ENCODE peak calls at places on chromosomes 5 and 9, in six cellular contexts. V is cardiac muscle cell, E is lower lobe of right lung, P is fibroblast of lung, G is left ventricle myocardium inferior, B is aorta. O is an unnamed sample. For H3K4me1, the result is how much of the 10 kb centered on the place peaks cover.

GRCh38 chr5:14069021-14069420 is 74.1 kb upstream of the TRIO start:
- DNase-seq in V (no peak), E (no peak), B (no peak), G (no peak), P (no peak), O (no peak)

GRCh38 chr9:72113081-72113480 is 36.2 kb upstream of the GDA start:
- DNase-seq in B (no peak), G (no peak), E (no peak), P (no peak), V (no peak), O (no peak)

GRCh38 chr5:122163151-122164069 is 34.1 kb downstream of the ZNF474 start:
- DNase-seq in G (no peak), P (peak), V (no peak), B (peak), E (no peak), O (no peak)

GRCh38 chr9:94922098-94922607 is 195.7 kb downstream of the AOPEP start:
- DNase-seq in P (peak), B (peak), V (no peak), E (peak), G (no peak), O (no peak)

GRCh38 chr5:34639852-34640626 is 16.1 kb upstream of the RAI14 start:
- DNase-seq in P (peak), V (no peak), B (no peak), E (no peak), G (no peak), O (no peak)

GRCh38 chr9:126053913-126054312 is 272.7 kb upstream of the MVB12B start:
- DNase-seq in G (no peak), V (no peak), E (peak), B (no peak), P (no peak), O (peak)

GRCh38 chr5:2253063-2253653 is 370.4 kb upstream of the IRX4 start:
- DNase-seq in B (no peak), E (no peak), G (no peak), V (no peak), P (no peak), O (no peak)

GRCh38 chr5:6752782-6753181 is 39.5 kb downstream of the TENT4A start:
- DNase-seq in V (no peak), B (no peak), G (no peak), P (no peak), E (no peak), O (no peak)

GRCh38 chr5:68710514-68710913 is 383.3 kb upstream of the SLC30A5 start:
- DNase-seq in E (no peak), G (no peak), V (no peak), P (no peak), B (no peak), O (no peak)

GRCh38 chr9:127303830-127304229 is 39.3 kb downstream of the GARNL3 start:
- DNase-seq in B (no peak), G (no peak), E (no peak), P (no peak), V (no peak), O (no peak)

GRCh38 chr9:16485575-16486321 is 384.7 kb downstream of the BNC2 start:
- DNase-seq in B (no peak), P (no peak), E (no peak), G (no peak), V (no peak), O (no peak)

GRCh38 chr9:71361357-71361756 is 239.9 kb upstream of the TRPM3 start:
- DNase-seq in G (no peak), B (no peak), P (no peak), V (no peak), E (no peak), O (no peak)

GRCh38 chr5:38621840-38622513 is 65.5 kb upstream of the LIFR start:
- DNase-seq in V (no peak), E (no peak), P (peak), G (no peak), B (no peak), O (no peak)

GRCh38 chr9:107707915-107708441 is 218.4 kb upstream of the KLF4 start:
- DNase-seq in B (no peak), V (no peak), P (no peak), E (no peak), G (no peak), O (no peak)

GRCh38 chr5:3284506-3284905 is 311.1 kb upstream of the IRX1 start:
- DNase-seq in P (no peak), V (no peak), E (no peak), B (no peak), G (no peak), O (no peak)

GRCh38 chr9:89676281-89676680 is 71.5 kb downstream of the GADD45G start:
- DNase-seq in E (peak), P (no peak), G (peak), V (no peak), B (no peak), O (peak)

GRCh38 chr5:36111238-36111637 is 40.4 kb downstream of the LMBRD2 start:
- DNase-seq in B (no peak), G (no peak), V (no peak), E (no peak), P (no peak), O (no peak)

GRCh38 chr5:61330341-61330878 is 1.6 kb upstream of the ZSWIM6 start:
- DNase-seq in B (peak), P (peak), E (peak), G (peak), V (no peak), O (peak)

GRCh38 chr9:127746959-127747569 is 12.0 kb upstream of the TOR2A start:
- DNase-seq in B (no peak), V (no peak), E (no peak), P (no peak), G (no peak), O (no peak)

GRCh38 chr9:95316794-95317118 is 753 bp downstream of the FANCC start:
- DNase-seq in P (peak), G (peak), B (peak), E (peak), V (peak), O (peak)

GRCh38 chr5:39518516-39518915 is 93.7 kb upstream of the DAB2 start:
- DNase-seq in G (no peak), B (no peak), V (no peak), E (no peak), P (peak), O (no peak)

GRCh38 chr5:95823738-95824609 is 1.4 kb upstream of the GLRX start:
- DNase-seq in P (peak), G (peak), E (peak), B (peak), V (no peak), O (peak)

GRCh38 chr5:51162245-51162644 is 221.0 kb upstream of the ISL1 start:
- DNase-seq in V (no peak), G (no peak), E (no peak), B (no peak), P (no peak), O (no peak)

GRCh38 chr5:179180921-179181645 is 120.9 kb downstream of the ZNF354C start:
- DNase-seq in P (no peak), V (no peak), G (no peak), E (peak), B (peak), O (no peak)

GRCh38 chr5:52015760-52016159 is 632.5 kb downstream of the ISL1 start:
- DNase-seq in P (no peak), G (no peak), V (peak), B (no peak), E (no peak), O (no peak)

GRCh38 chr5:138078006-138078643 is 5.7 kb upstream of the WNT8A start:
- DNase-seq in E (no peak), P (no peak), B (no peak), G (no peak), V (no peak), O (no peak)

GRCh38 chr9:125985142-125985997 is 238.2 kb downstream of the PBX3 start:
- DNase-seq in G (no peak), V (no peak), E (no peak), P (no peak), B (no peak), O (peak)

GRCh38 chr5:90161399-90161798 is 248.2 kb downstream of the CETN3 start:
- DNase-seq in G (peak), P (peak), B (peak), V (peak), E (peak), O (no peak)

DNA sequence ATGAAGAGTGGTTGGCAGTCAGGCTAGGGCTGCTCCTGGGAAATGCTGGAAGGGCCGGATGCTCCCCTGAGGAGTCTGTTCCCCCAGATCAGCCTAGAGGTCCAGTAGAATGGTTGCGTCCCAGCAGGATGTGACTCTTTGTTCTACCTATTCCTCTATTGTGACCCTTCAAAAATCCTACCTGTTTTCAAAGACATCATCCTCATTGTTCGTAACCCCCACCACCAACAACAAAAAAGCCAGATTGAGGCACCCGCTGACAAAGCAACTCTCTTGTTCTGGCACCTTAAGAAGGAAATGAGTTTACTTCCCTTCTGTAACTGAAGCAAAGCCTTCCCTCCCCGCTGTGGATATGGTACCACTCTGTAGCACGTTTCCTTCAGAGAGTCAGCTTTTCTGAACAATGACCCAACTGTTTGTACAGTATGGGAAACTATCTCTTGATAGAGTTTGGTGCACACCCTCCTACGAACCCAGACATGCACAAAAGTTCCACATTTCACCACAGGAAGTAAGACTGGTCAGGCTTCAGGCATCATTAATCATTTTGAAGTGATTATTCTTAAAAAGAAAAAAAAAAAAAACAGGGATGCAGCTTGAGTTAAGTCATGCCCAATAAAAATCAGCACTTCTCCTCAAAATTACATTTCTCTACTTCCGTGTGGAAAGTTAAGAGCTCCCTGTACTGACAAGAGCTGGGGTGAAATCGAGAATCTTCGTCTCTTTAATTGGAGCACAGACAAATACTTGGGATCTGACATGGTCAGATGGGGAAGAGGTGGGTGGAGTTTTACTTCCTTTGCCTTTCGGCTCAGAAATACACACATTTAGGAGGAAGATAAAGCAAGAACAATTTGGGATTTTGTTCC is 207.0 kb downstream of the ENC1 start:
- DNase-seq in B (no peak), E (no peak), V (no peak), P (no peak), G (no peak), O (no peak)
- H3K4me3 ChIP-seq in B (no peak), E (no peak), V (no peak), P (no peak), G (peak), O (peak)

GRCh38 chr9:137301086-137301947 is 754 bp downstream of the NRARP start:
- DNase-seq in G (peak), E (peak), V (peak), P (peak), B (peak), O (peak)

GRCh38 chr9:137303893-137304382 is 1.9 kb upstream of the NRARP start:
- DNase-seq in E (no peak), V (no peak), B (peak), P (no peak), G (no peak), O (peak)

GRCh38 chr9:137303031-137303892 is 1.2 kb upstream of the NRARP start:
- DNase-seq in B (peak), E (peak), V (no peak), G (peak), P (no peak), O (peak)

GRCh38 chr9:137300607-137301085 is 1.4 kb downstream of the NRARP start:
- DNase-seq in P (peak), G (peak), E (no peak), V (peak), B (peak), O (no peak)

DNA sequence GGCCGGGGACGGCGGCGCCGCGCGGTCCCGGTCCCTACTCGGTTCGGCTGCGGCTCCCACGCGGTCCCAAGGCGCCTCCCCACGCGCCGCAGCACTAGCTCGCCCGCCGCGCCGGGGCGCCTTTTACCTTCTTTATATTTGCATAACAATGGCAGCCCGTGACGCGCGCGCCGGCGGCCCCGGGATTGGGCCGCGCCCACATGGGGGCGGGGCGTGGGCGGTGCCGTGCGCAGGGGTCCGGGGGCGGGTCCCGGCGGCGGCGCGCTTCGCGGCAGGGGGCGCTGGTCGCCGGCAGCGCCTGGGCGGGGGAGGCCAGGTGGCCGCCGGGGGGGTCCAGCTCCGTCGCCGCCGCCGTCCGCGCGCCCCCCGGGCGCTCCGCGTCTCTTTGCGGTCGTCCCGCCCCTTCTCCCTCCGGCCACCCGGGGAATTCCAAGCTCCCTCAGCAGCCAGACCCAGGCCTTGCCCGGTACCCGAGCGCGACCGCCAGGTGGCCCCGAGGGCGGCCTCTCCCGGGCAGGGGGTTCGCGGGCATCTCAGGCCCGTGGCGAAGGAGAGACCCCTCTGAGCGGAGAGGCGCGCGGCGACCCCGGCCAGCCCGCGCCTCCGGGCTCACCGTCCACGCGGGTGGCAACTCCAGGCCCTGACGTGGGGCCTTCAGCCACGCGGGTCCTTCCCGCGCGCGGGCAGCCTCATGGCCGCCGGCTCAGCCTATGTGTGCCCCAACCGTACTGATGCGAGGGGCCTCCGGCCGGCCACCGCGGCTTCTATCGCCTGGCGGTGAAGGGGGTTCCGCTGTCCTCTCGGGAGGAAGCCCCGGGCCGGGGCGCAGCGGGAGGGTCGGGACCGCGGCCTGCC is at the start of gene NRARP:
- DNase-seq in G (peak), B (peak), V (peak), E (peak), P (peak), O (peak)
- H3K4me1 ChIP-seq in G (half or more), B (under half), V (under half), E (half or more), P (under half), O (under half)

GRCh38 chr9:114006931-114007691 is 71.0 kb downstream of the AMBP start:
- DNase-seq in E (no peak), B (no peak), P (no peak), V (no peak), G (no peak), O (no peak)

GRCh38 chr9:114011313-114011712 is 66.8 kb downstream of the AMBP start:
- DNase-seq in P (no peak), E (no peak), B (no peak), V (no peak), G (no peak), O (no peak)

GRCh38 chr9:114006155-114006550 is 71.9 kb downstream of the AMBP start:
- DNase-seq in B (no peak), V (no peak), E (no peak), G (no peak), P (no peak), O (no peak)

GRCh38 chr9:114007991-114008666 is 70.0 kb downstream of the AMBP start:
- DNase-seq in P (no peak), E (peak), G (no peak), V (no peak), B (no peak), O (no peak)

GRCh38 chr9:114008667-114009410 is 69.3 kb downstream of the AMBP start:
- DNase-seq in P (no peak), V (no peak), B (no peak), E (no peak), G (no peak), O (no peak)
- H3K27ac ChIP-seq in P (no peak), V (no peak), B (no peak), E (no peak), G (no peak), O (no peak)

GRCh38 chr5:139104577-139105271 is 93.4 kb downstream of the SIL1 start:
- DNase-seq in E (no peak), V (no peak), G (peak), B (peak), P (peak), O (peak)

GRCh38 chr5:139100825-139101224 is 97.3 kb downstream of the SIL1 start:
- DNase-seq in V (no peak), E (no peak), P (peak), B (no peak), G (no peak), O (no peak)

GRCh38 chr5:139103762-139104161 is 94.4 kb downstream of the SIL1 start:
- DNase-seq in P (no peak), V (no peak), B (no peak), G (no peak), E (no peak), O (no peak)

GRCh38 chr5:139108056-139108811 is 89.9 kb downstream of the SIL1 start:
- DNase-seq in V (no peak), B (no peak), P (peak), E (no peak), G (no peak), O (no peak)

GRCh38 chr5:139105621-139106071 is 92.5 kb downstream of the SIL1 start:
- DNase-seq in V (peak), P (no peak), B (no peak), E (no peak), G (no peak), O (no peak)
- H3K4me3 ChIP-seq in V (no peak), P (no peak), B (no peak), E (peak), G (no peak), O (peak)

GRCh38 chr5:54458221-54458620 is 2.7 kb downstream of the HSPB3 start:
- DNase-seq in G (no peak), P (no peak), V (no peak), B (no peak), E (no peak), O (no peak)
- H3K4me1 ChIP-seq in G (under half), P (under half), V (half or more), B (under half), E (under half), O (under half)

DNA sequence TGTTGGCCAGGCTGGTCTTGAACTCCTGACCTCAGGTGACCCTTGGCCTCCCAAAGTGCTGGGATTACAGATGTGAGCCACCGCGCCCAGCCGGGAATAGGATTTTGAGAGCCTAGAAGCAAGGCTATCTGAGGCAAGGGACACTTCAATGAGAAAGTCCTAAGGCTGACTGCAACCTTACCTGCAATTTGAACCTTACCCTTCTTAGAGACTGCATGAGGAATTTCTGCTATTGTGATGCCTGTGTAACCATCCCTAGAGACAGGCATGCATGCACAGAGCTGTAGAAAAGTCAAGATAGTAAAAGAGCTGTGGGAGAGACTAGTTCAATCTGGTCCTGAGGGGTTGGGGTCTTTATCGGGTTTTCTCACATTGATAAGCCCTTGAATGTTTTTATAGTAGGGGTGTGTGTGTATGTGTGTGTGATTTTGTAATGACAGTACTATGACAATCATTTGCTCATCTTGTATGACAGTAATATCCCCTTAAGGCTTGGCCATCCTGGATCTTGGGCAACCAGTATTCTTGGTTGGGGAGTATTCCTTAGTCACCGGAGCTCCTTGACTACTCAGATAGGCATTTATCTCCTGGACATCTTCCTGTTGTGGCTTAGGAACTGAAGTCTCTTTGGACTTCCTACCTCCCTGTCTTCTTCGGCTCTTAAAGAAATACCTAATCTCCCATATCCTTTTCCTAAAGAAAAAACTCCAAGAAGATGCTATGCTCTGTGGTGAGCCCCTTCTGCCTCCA is 11.2 kb downstream of the DNAJB5 start:
- DNase-seq in E (no peak), P (no peak), V (no peak), G (no peak), B (no peak), O (no peak)
- H3K27ac ChIP-seq in E (no peak), P (no peak), V (no peak), G (no peak), B (no peak), O (no peak)